ENCODE peak calls at places on chromosomes 16 and 17, in nine cellular contexts. B, Z, H, N, X, T, V, M and I are unnamed samples.

GRCh38 chr16:11104168-11105037 is 151.6 kb downstream of the SOCS1 start:
- DNase-seq in T (no peak), B (no peak), X (no peak), Z (no peak), H (no peak), N (no peak), V (no peak), M (no peak), I (no peak)

GRCh38 chr16:89827383-89828198 is 684 bp upstream of the SPIRE2 start:
- DNase-seq in V (peak; percentile 79), Z (no peak), B (peak; percentile 61), X (peak; percentile 55), H (no peak), T (no peak), N (peak; percentile 72), M (no peak), I (no peak)

GRCh38 chr16:67882374-67883145 is 2.1 kb upstream of the NRN1L start:
- DNase-seq in N (no peak), X (no peak), M (no peak), Z (no peak), B (no peak), H (no peak), V (no peak), T (no peak), I (no peak)

GRCh38 chr17:31310877-31311276 is 3.0 kb downstream of the EVI2B start:
- DNase-seq in T (no peak), Z (no peak), X (no peak), N (peak; percentile 25), B (no peak), M (no peak), H (no peak), V (no peak), I (no peak)

GRCh38 chr17:72560303-72561247 is 439.8 kb downstream of the SOX9 start:
- DNase-seq in T (no peak), N (peak; percentile 81), V (peak; percentile 68), Z (no peak), B (peak; percentile 93), X (peak; percentile 65), M (no peak), H (no peak), I (no peak)

GRCh38 chr17:80803451-80804428 is 187.9 kb upstream of the CHMP6 start:
- DNase-seq in M (no peak), V (no peak), N (no peak), H (no peak), X (no peak), B (no peak), Z (no peak), T (no peak), I (no peak)

GRCh38 chr17:71664867-71665266 is 456.0 kb upstream of the SOX9 start:
- DNase-seq in X (no peak), Z (no peak), H (no peak), N (no peak), V (no peak), M (no peak), T (no peak), B (no peak), I (no peak)

GRCh38 chr17:43790311-43790940 is 10.2 kb downstream of the CFAP97D1 start:
- DNase-seq in N (no peak), X (no peak), Z (no peak), V (peak; percentile 26), M (no peak), H (no peak), B (no peak), T (no peak), I (no peak)

GRCh38 chr17:13002761-13003453 is 14.9 kb downstream of the ELAC2 start:
- DNase-seq in X (peak; percentile 63), N (peak; percentile 80), M (peak; percentile 94), B (peak; percentile 84), Z (peak; percentile 25), T (peak; percentile 86), H (no peak), V (peak; percentile 59), I (peak; percentile 83)

GRCh38 chr16:84390131-84390785 is 21.9 kb downstream of the ATP2C2 start:
- DNase-seq in V (no peak), X (no peak), T (no peak), B (no peak), Z (no peak), M (no peak), N (no peak), H (no peak), I (no peak)

GRCh38 chr17:45846223-45846622 is 1.5 kb downstream of the SPPL2C start:
- DNase-seq in V (no peak), N (no peak), M (no peak), H (no peak), X (no peak), Z (no peak), B (no peak), T (no peak), I (no peak)
- TF ChIP-seq POLR2AphosphoS5 in V (no peak), N (no peak), M (no peak), H (no peak), X (no peak), Z (no peak), B (no peak), T (no peak), I (no peak)

DNA sequence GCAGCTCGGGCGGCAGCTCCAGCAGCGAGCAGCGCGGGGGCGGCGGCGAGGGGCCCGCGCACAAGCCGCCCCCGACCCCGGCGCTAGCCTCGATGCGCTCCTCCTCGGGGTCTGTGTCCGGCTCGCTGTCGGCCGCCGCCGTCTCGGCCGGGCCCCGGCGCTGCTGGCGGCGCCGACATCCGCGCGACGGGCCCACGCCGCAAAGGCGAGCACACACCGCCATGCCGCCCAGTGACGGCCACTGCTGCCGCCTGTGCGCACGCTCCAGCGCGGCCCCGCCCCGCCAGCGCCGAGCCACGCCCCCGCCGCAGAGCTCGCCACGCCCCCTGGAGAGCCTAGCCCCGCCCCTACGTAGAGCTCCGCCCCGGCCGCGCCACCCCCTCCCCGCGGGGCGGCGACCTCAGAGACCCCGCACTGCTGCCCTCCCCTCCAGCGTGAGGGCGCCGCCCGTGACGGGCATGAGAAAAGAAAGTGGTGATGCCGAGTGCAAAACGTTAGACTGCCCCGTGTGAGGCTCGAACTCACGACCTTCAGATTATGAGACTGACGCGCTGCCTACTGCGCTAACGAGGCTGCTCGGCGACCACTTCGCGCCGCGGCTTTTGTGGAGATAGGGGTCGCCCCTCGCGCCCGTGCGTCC is at the start of gene FBXO31:
- DNase-seq in H (peak; percentile 77), N (peak; percentile 93), M (peak; percentile 95), B (peak; percentile 89), V (peak; percentile 94), X (peak; percentile 92), Z (peak; percentile 91), T (peak; percentile 92), I (peak; percentile 88)
- TF ChIP-seq POLR2A in H (peak; percentile 90), N (no peak), M (no peak), B (no peak), V (peak; percentile 74), X (no peak), Z (no peak), T (no peak), I (peak; percentile 94)

GRCh38 chr17:4741544-4741943 is 1.8 kb upstream of the CXCL16 start:
- DNase-seq in B (no peak), T (no peak), M (no peak), Z (no peak), H (no peak), X (no peak), N (no peak), V (no peak), I (no peak)

GRCh38 chr17:4738136-4739121 is 1.2 kb upstream of the ZMYND15 start:
- DNase-seq in N (peak; percentile 57), V (no peak), M (no peak), H (no peak), B (peak; percentile 70), X (no peak), Z (no peak), T (no peak), I (no peak)

GRCh38 chr17:4739122-4740024 is at the start of the genes CXCL16 and ZMYND15:
- DNase-seq in N (peak; percentile 83), Z (no peak), X (peak; percentile 21), B (peak; percentile 82), T (peak; percentile 77), V (no peak), H (no peak), M (no peak), I (no peak)

GRCh38 chr17:4740584-4740983 is 856 bp upstream of the CXCL16 start:
- DNase-seq in V (no peak), T (no peak), B (no peak), M (no peak), X (no peak), Z (no peak), H (no peak), N (no peak), I (no peak)

DNA sequence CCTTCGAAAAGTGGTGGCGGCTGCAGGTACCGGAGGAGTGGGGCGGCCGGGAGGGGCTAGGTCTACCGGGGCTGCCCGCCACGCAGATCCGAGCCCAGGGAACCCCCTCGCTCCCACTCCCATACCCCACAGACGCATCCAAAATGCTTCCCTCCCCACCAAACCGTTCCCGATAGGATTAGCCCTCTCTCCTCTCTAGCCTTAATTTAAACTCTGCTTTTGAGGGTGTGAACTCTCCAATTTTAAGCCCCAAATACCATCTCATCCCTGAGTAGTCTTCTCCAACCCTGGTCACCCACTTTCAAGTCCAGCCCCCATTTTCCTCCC is 260 bp upstream of the CXCL16 start:
- DNase-seq in B (no peak), T (no peak), Z (no peak), N (no peak), M (no peak), V (no peak), H (no peak), X (no peak), I (no peak)
- TF ChIP-seq EP300 in B (no peak), T (no peak), Z (no peak), N (no peak), M (no peak), V (no peak), H (no peak), X (no peak), I (no peak)

GRCh38 chr16:2974319-2975056 is 5.3 kb downstream of the PAQR4 start:
- DNase-seq in X (no peak), V (no peak), T (no peak), H (no peak), M (no peak), B (no peak), Z (no peak), N (no peak), I (no peak)

GRCh38 chr16:2971134-2971984 is 2.2 kb downstream of the PAQR4 start:
- DNase-seq in Z (no peak), M (no peak), V (no peak), H (no peak), N (no peak), B (no peak), X (no peak), T (no peak), I (no peak)

GRCh38 chr16:2973605-2974318 is 4.6 kb downstream of the PAQR4 start:
- DNase-seq in B (no peak), N (no peak), H (no peak), Z (no peak), T (no peak), V (no peak), M (no peak), X (no peak), I (no peak)

GRCh38 chr16:2971985-2972784 is 3.0 kb downstream of the PAQR4 start:
- DNase-seq in N (no peak), Z (no peak), T (no peak), B (no peak), V (no peak), X (peak; percentile 32), H (no peak), M (no peak), I (no peak)

DNA sequence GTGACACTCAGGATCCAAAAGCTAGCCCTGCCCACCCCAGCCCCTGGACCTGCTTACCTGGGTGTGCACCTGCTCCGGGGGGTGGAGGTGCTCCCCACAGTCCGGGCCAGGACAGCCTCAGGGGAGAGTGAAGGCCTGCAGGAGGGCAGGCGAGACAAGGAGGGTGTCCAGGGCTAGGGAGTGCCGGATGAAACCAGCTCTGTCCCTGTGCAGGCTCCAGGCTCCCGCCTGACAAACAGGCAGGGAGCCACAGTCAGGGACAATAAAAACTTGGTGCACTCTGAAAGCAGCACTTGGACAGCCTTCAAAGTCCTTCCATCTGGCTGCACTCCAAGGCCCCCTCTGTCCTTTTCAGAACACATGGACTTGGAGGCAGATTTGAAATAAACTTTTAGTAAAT is 3.9 kb downstream of the PAQR4 start:
- DNase-seq in Z (no peak), T (no peak), H (no peak), V (no peak), B (no peak), M (no peak), X (no peak), N (no peak), I (no peak)
- TF ChIP-seq POLR2AphosphoS5 in Z (peak; percentile 24), T (no peak), H (no peak), V (no peak), B (no peak), M (no peak), X (peak; percentile 17), N (no peak), I (no peak)